ENCODE peak calls at places on chromosome 21, in ten cellular contexts. F, P, T, A, B, N, Z, E, C and Q are unnamed samples.

GRCh38 chr21:33069994-33070811 is at the start of gene OLIG1:
- DNase-seq in F (no peak), P (peak), T (no peak), A (no peak), B (peak), N (peak), Z (peak), E (no peak), C (peak), Q (peak)

GRCh38 chr21:36155603-36156338 is 853 bp upstream of the DOP1B start:
- DNase-seq in F (no peak), P (no peak), T (no peak), A (no peak), B (no peak), N (no peak), Z (peak), E (no peak), C (no peak), Q (peak)

GRCh38 chr21:37783016-37783415 is 133.2 kb downstream of the KCNJ6 start:
- DNase-seq in F (no peak), P (peak), T (no peak), A (no peak), B (peak), N (peak), Z (no peak), E (no peak), C (peak), Q (no peak)

GRCh38 chr21:37072239-37072987 is 458 bp downstream of the PIGP start:
- DNase-seq in F (peak), P (peak), T (no peak), A (no peak), B (peak), N (peak), Z (peak), E (peak), C (peak), Q (peak)

GRCh38 chr21:45404726-45405270 is at the start of gene COL18A1:
- DNase-seq in F (peak), P (peak), T (peak), A (peak), B (peak), N (no peak), Z (no peak), E (no peak), C (peak), Q (peak)

GRCh38 chr21:35243171-35243570 is 194.1 kb upstream of the RUNX1 start:
- DNase-seq in F (no peak), P (no peak), T (no peak), A (no peak), B (no peak), N (no peak), Z (no peak), E (no peak), C (no peak), Q (no peak)

GRCh38 chr21:25895565-25896205 is 160.9 kb downstream of the GABPA start:
- DNase-seq in F (no peak), P (peak), T (peak), A (no peak), B (peak), N (peak), Z (no peak), E (no peak), C (peak), Q (no peak)

GRCh38 chr21:35048183-35048601 is 910 bp downstream of the RUNX1 start:
- DNase-seq in F (no peak), P (no peak), T (no peak), A (no peak), B (no peak), N (peak), Z (no peak), E (no peak), C (no peak), Q (peak)

GRCh38 chr21:31729622-31730343 is 2.1 kb downstream of the SCAF4 start:
- DNase-seq in F (no peak), P (no peak), T (no peak), A (no peak), B (no peak), N (no peak), Z (no peak), E (no peak), C (no peak), Q (no peak)

GRCh38 chr21:31731802-31732537 is at the start of gene SCAF4:
- DNase-seq in F (peak), P (peak), T (peak), A (peak), B (peak), N (peak), Z (peak), E (peak), C (peak), Q (peak)

GRCh38 chr21:31730687-31731111 is 1.2 kb downstream of the SCAF4 start:
- DNase-seq in F (peak), P (peak), T (no peak), A (peak), B (peak), N (no peak), Z (no peak), E (no peak), C (peak), Q (no peak)

GRCh38 chr21:31732538-31732864 is 583 bp upstream of the SCAF4 start:
- DNase-seq in F (no peak), P (no peak), T (no peak), A (no peak), B (no peak), N (no peak), Z (no peak), E (no peak), C (no peak), Q (no peak)

GRCh38 chr21:31731112-31731801 is 661 bp downstream of the SCAF4 start:
- DNase-seq in F (peak), P (no peak), T (peak), A (peak), B (no peak), N (peak), Z (peak), E (no peak), C (no peak), Q (peak)
- TF ChIP-seq CTCF in F (no peak), P (no peak), T (no peak), A (no peak), B (no peak), N (peak), Z (no peak), E (no peak), C (no peak), Q (peak)

GRCh38 chr21:16426936-16427335 is 697.2 kb downstream of the USP25 start:
- DNase-seq in F (no peak), P (no peak), T (no peak), A (no peak), B (no peak), N (no peak), Z (no peak), E (no peak), C (no peak), Q (no peak)

GRCh38 chr21:16425297-16425696 is 695.5 kb downstream of the USP25 start:
- DNase-seq in F (no peak), P (no peak), T (no peak), A (no peak), B (no peak), N (no peak), Z (no peak), E (no peak), C (no peak), Q (no peak)

GRCh38 chr21:16422702-16423101 is 692.9 kb downstream of the USP25 start:
- DNase-seq in F (no peak), P (peak), T (no peak), A (no peak), B (no peak), N (no peak), Z (no peak), E (no peak), C (peak), Q (no peak)

GRCh38 chr21:16423921-16424320 is 694.1 kb downstream of the USP25 start:
- DNase-seq in F (no peak), P (peak), T (no peak), A (no peak), B (no peak), N (no peak), Z (no peak), E (no peak), C (no peak), Q (no peak)

DNA sequence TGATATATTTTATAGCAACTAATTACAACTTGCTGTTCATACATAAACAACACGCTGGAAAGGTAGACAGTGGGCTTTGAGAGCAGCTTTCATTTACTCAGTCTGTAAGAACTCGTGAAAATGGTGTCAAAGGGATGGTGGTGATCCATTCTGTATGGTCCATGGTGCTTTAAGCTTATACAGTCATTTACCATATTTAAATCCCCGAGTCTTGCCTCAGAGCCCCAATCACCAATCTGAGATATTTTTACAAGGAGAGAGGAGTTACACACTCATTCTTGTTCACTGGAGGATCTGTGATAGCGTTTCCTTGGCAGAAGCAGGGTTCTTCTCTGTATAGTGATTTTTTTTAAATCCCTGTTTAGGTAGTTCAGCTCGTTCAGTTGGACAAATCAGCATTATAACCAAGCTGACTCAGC is 694.6 kb downstream of the USP25 start:
- DNase-seq in F (no peak), P (peak), T (no peak), A (no peak), B (no peak), N (no peak), Z (no peak), E (no peak), C (peak), Q (no peak)
- H3K4me3 ChIP-seq in F (peak), P (peak), T (no peak), A (no peak), B (no peak), N (no peak), Z (no peak), E (peak), C (peak), Q (peak)

GRCh38 chr21:41373253-41373652 is 11.4 kb downstream of the MX2 start:
- DNase-seq in F (no peak), P (no peak), T (no peak), A (no peak), B (no peak), N (no peak), Z (no peak), E (no peak), C (no peak), Q (no peak)

GRCh38 chr21:41373769-41374168 is 11.9 kb downstream of the MX2 start:
- DNase-seq in F (no peak), P (no peak), T (no peak), A (no peak), B (no peak), N (no peak), Z (no peak), E (no peak), C (no peak), Q (no peak)

GRCh38 chr21:41369915-41370839 is 8.3 kb downstream of the MX2 start:
- DNase-seq in F (no peak), P (no peak), T (no peak), A (no peak), B (no peak), N (no peak), Z (no peak), E (no peak), C (no peak), Q (peak)

GRCh38 chr21:41370840-41371697 is 9.2 kb downstream of the MX2 start:
- DNase-seq in F (no peak), P (no peak), T (no peak), A (no peak), B (no peak), N (peak), Z (no peak), E (no peak), C (no peak), Q (no peak)

DNA sequence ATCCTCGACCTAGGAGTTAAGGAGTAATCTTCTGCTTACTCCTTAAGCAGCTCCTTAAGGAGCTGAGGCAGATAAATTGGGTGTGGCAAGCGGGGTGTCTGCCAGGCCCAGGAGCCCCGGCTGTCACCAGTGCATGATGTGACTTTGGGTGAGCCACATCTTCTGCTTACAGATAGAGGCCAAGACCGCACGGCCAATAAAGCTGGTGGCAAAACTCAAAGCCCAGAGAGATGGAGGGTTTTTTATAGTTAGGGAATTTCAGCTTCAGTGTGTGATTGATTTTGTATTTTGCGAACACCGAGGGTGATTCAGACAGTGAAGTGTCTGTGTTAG is 9.8 kb downstream of the MX2 start:
- DNase-seq in F (no peak), P (no peak), T (no peak), A (no peak), B (no peak), N (no peak), Z (no peak), E (no peak), C (no peak), Q (no peak)
- TF ChIP-seq CTCF in F (no peak), P (no peak), T (no peak), A (no peak), B (no peak), N (no peak), Z (no peak), E (no peak), C (no peak), Q (no peak)

GRCh38 chr21:43721225-43721605 is 2.3 kb downstream of the PDXK start:
- DNase-seq in F (no peak), P (no peak), T (no peak), A (peak), B (no peak), N (peak), Z (no peak), E (no peak), C (no peak), Q (no peak)
- H3K4me3 ChIP-seq in F (no peak), P (peak), T (no peak), A (no peak), B (peak), N (peak), Z (peak), E (peak), C (peak), Q (peak)